ENCODE peak calls at places on chromosomes 1 and 21, in seven cellular contexts. M is ACHN, D is A549, F is fibroblast of pulmonary artery, E is DMS153, V is NCI-H2029, U is NT2/D1. T is an unnamed sample.

GRCh38 chr21:21003701-21004100 is 5.5 kb downstream of the NCAM2 start:
- DNase-seq in M (peak), D (peak), F (peak), E (peak), V (peak), U (no peak), T (peak)

GRCh38 chr1:27086628-27087027 is 68.3 kb downstream of the SLC9A1 start:
- DNase-seq in M (no peak), D (no peak), F (no peak), E (no peak), V (no peak), U (no peak), T (no peak)

GRCh38 chr1:170562644-170563338 is 30.8 kb downstream of the GORAB start:
- DNase-seq in M (peak), D (peak), F (peak), E (peak), V (no peak), U (peak), T (peak)

GRCh38 chr1:110292327-110292741 is 46.8 kb upstream of the RBM15 start:
- DNase-seq in M (no peak), D (peak), F (peak), E (no peak), V (no peak), U (no peak), T (no peak)

GRCh38 chr1:117009132-117009531 is 7.6 kb downstream of the CD101 start:
- DNase-seq in M (no peak), D (no peak), F (peak), E (no peak), V (no peak), U (no peak), T (peak)

GRCh38 chr1:50426108-50426700 is 3.0 kb upstream of the DMRTA2 start:
- DNase-seq in M (no peak), D (no peak), F (no peak), E (no peak), V (no peak), U (no peak), T (no peak)

GRCh38 chr1:26234644-26235384 is 814 bp downstream of the CEP85 start:
- DNase-seq in M (peak), D (peak), F (peak), E (no peak), V (no peak), U (no peak), T (no peak)

GRCh38 chr1:6859415-6860343 is 74.4 kb downstream of the CAMTA1 start:
- DNase-seq in M (peak), D (peak), F (peak), E (no peak), V (peak), U (peak), T (no peak)

GRCh38 chr1:42660907-42661500 is 2.8 kb downstream of the PPIH start:
- DNase-seq in M (no peak), D (no peak), F (no peak), E (no peak), V (no peak), U (no peak), T (peak)

GRCh38 chr1:69172003-69173000 is 395.4 kb upstream of the LRRC7 start:
- DNase-seq in M (no peak), D (no peak), F (peak), E (no peak), V (no peak), U (no peak), T (no peak)

GRCh38 chr1:34332996-34333395 is 156.3 kb downstream of the C1orf94 start:
- DNase-seq in M (no peak), D (no peak), F (no peak), E (no peak), V (no peak), U (no peak), T (peak)

GRCh38 chr1:108016451-108016920 is 51.5 kb upstream of the VAV3 start:
- DNase-seq in M (peak), D (no peak), F (peak), E (no peak), V (no peak), U (no peak), T (peak)

GRCh38 chr1:2789986-2790581 is 11.4 kb downstream of the TTC34 start:
- DNase-seq in M (no peak), D (no peak), F (no peak), E (no peak), V (no peak), U (no peak), T (no peak)

GRCh38 chr1:87224209-87224608 is 104.5 kb upstream of the LMO4 start:
- DNase-seq in M (peak), D (peak), F (peak), E (no peak), V (no peak), U (no peak), T (no peak)

GRCh38 chr21:19011448-19011847 is 607.9 kb upstream of the TMPRSS15 start:
- DNase-seq in M (no peak), D (no peak), F (no peak), E (no peak), V (no peak), U (no peak), T (no peak)

GRCh38 chr1:245673920-245674414 is 519.2 kb downstream of the KIF26B start:
- DNase-seq in M (no peak), D (no peak), F (peak), E (no peak), V (no peak), U (no peak), T (peak)

GRCh38 chr1:228035844-228036243 is 29.0 kb downstream of the WNT3A start:
- DNase-seq in M (no peak), D (no peak), F (no peak), E (no peak), V (no peak), U (no peak), T (no peak)

GRCh38 chr21:44730951-44731579 is 19.7 kb upstream of the TSPEAR start:
- DNase-seq in M (no peak), D (no peak), F (no peak), E (no peak), V (no peak), U (no peak), T (no peak)

GRCh38 chr1:29471487-29472313 is 235.4 kb downstream of the PTPRU start:
- DNase-seq in M (no peak), D (no peak), F (no peak), E (peak), V (no peak), U (peak), T (no peak)

GRCh38 chr1:159790237-159790917 is 9.6 kb downstream of the DUSP23 start:
- DNase-seq in M (peak), D (peak), F (peak), E (no peak), V (no peak), U (peak), T (peak)

GRCh38 chr1:9561429-9561828 is 22.2 kb downstream of the SLC25A33 start:
- DNase-seq in M (peak), D (peak), F (peak), E (peak), V (peak), U (no peak), T (no peak)

GRCh38 chr1:29368936-29369932 is 132.9 kb downstream of the PTPRU start:
- DNase-seq in M (no peak), D (no peak), F (no peak), E (no peak), V (no peak), U (no peak), T (no peak)

GRCh38 chr1:234044079-234044478 is 139.6 kb downstream of the SLC35F3 start:
- DNase-seq in M (no peak), D (no peak), F (no peak), E (no peak), V (no peak), U (no peak), T (no peak)

GRCh38 chr1:205321109-205321958 is at the start of gene NUAK2:
- DNase-seq in M (peak), D (peak), F (peak), E (peak), V (peak), U (peak), T (peak)

GRCh38 chr1:217747156-217747769 is 116.1 kb downstream of the SPATA17 start:
- DNase-seq in M (peak), D (peak), F (peak), E (no peak), V (peak), U (no peak), T (peak)

GRCh38 chr1:120179420-120180348 is 3.4 kb upstream of the SEC22B start:
- DNase-seq in M (peak), D (no peak), F (peak), E (no peak), V (no peak), U (no peak), T (no peak)

GRCh38 chr1:57887973-57888491 is 464.2 kb upstream of the DAB1 start:
- DNase-seq in M (no peak), D (no peak), F (no peak), E (no peak), V (no peak), U (no peak), T (no peak)

GRCh38 chr21:15015622-15016471 is 49.0 kb downstream of the NRIP1 start:
- DNase-seq in M (no peak), D (peak), F (peak), E (no peak), V (no peak), U (no peak), T (no peak)

GRCh38 chr1:1916882-1917281 is 1.8 kb downstream of the CALML6 start:
- DNase-seq in M (no peak), D (no peak), F (no peak), E (no peak), V (no peak), U (no peak), T (no peak)

GRCh38 chr1:203309115-203309429 is 3.8 kb downstream of the BTG2 start:
- DNase-seq in M (no peak), D (no peak), F (no peak), E (no peak), V (no peak), U (no peak), T (peak)

GRCh38 chr1:187759934-187760333 is 931.2 kb downstream of the PLA2G4A start:
- DNase-seq in M (no peak), D (no peak), F (no peak), E (no peak), V (no peak), U (no peak), T (no peak)

GRCh38 chr1:61254629-61255323 is 172.4 kb downstream of the NFIA start:
- DNase-seq in M (no peak), D (no peak), F (peak), E (no peak), V (peak), U (no peak), T (no peak)

GRCh38 chr1:229689915-229690314 is 63.9 kb downstream of the URB2 start:
- DNase-seq in M (no peak), D (no peak), F (no peak), E (no peak), V (no peak), U (no peak), T (no peak)

GRCh38 chr1:91789273-91789997 is 96.5 kb downstream of the TGFBR3 start:
- DNase-seq in M (no peak), D (no peak), F (no peak), E (no peak), V (no peak), U (no peak), T (no peak)

GRCh38 chr1:25760871-25761270 is 39.1 kb upstream of the SELENON start:
- DNase-seq in M (no peak), D (no peak), F (no peak), E (no peak), V (no peak), U (no peak), T (no peak)

GRCh38 chr1:54577612-54578011 is 29.6 kb downstream of the ACOT11 start:
- DNase-seq in M (no peak), D (no peak), F (peak), E (peak), V (peak), U (no peak), T (no peak)

GRCh38 chr1:241990040-241990439 is 8.9 kb downstream of the MAP1LC3C start:
- DNase-seq in M (peak), D (peak), F (peak), E (no peak), V (peak), U (peak), T (no peak)

T was measured in GM12865.